ENCODE peak calls at places on chromosomes 4 and X, in seven cellular contexts. One of them, this sample, is unnamed.

GRCh38 chrX:18983711-18984380 is at the start of gene PHKA2:
- DNase-seq in EH: no peak
- DNase-seq in fibroblast of gingiva: peak
- DNase-seq in mammary epithelial cell: peak
- DNase-seq in DMS79 treated with DMSO at 0.1 percent for 48 hours: no peak
- DNase-seq in NCI-H1048: no peak
- DNase-seq in A549: peak
- DNase-seq in this sample: peak

GRCh38 chrX:138485767-138486166 is 225.8 kb downstream of the FGF13 start:
- DNase-seq in EH: no peak
- DNase-seq in fibroblast of gingiva: no peak
- DNase-seq in mammary epithelial cell: no peak
- DNase-seq in DMS79 treated with DMSO at 0.1 percent for 48 hours: no peak
- DNase-seq in NCI-H1048: no peak
- DNase-seq in A549: no peak
- DNase-seq in this sample: no peak

GRCh38 chr4:73220815-73221214 is 37.8 kb downstream of the ANKRD17 start:
- DNase-seq in EH: no peak
- DNase-seq in fibroblast of gingiva: no peak
- DNase-seq in mammary epithelial cell: no peak
- DNase-seq in DMS79 treated with DMSO at 0.1 percent for 48 hours: no peak
- DNase-seq in NCI-H1048: no peak
- DNase-seq in A549: no peak
- DNase-seq in this sample: no peak

GRCh38 chr4:139557506-139558110 is 1.6 kb upstream of the SETD7 start:
- DNase-seq in EH: no peak
- DNase-seq in fibroblast of gingiva: no peak
- DNase-seq in mammary epithelial cell: no peak
- DNase-seq in DMS79 treated with DMSO at 0.1 percent for 48 hours: peak
- DNase-seq in NCI-H1048: no peak
- DNase-seq in A549: no peak
- DNase-seq in this sample: no peak

GRCh38 chrX:129813662-129814061 is 30.0 kb downstream of the ZDHHC9 start:
- DNase-seq in EH: no peak
- DNase-seq in fibroblast of gingiva: no peak
- DNase-seq in mammary epithelial cell: no peak
- DNase-seq in DMS79 treated with DMSO at 0.1 percent for 48 hours: no peak
- DNase-seq in NCI-H1048: no peak
- DNase-seq in A549: no peak
- DNase-seq in this sample: no peak

GRCh38 chrX:68433155-68433980 is at the start of gene OPHN1:
- DNase-seq in EH: peak
- DNase-seq in fibroblast of gingiva: peak
- DNase-seq in mammary epithelial cell: peak
- DNase-seq in DMS79 treated with DMSO at 0.1 percent for 48 hours: peak
- DNase-seq in NCI-H1048: no peak
- DNase-seq in A549: peak
- DNase-seq in this sample: peak

GRCh38 chrX:63513825-63514574 is 162.9 kb upstream of the SPIN4 start:
- DNase-seq in EH: peak
- DNase-seq in fibroblast of gingiva: peak
- DNase-seq in mammary epithelial cell: peak
- DNase-seq in DMS79 treated with DMSO at 0.1 percent for 48 hours: no peak
- DNase-seq in NCI-H1048: no peak
- DNase-seq in A549: no peak
- DNase-seq in this sample: no peak

GRCh38 chr4:3807861-3808521 is 41.8 kb downstream of the ADRA2C start:
- DNase-seq in EH: no peak
- DNase-seq in fibroblast of gingiva: no peak
- DNase-seq in mammary epithelial cell: no peak
- DNase-seq in DMS79 treated with DMSO at 0.1 percent for 48 hours: peak
- DNase-seq in NCI-H1048: no peak
- DNase-seq in A549: no peak
- DNase-seq in this sample: no peak

GRCh38 chr4:139555705-139556070 is 331 bp downstream of the SETD7 start:
- DNase-seq in EH: peak
- DNase-seq in fibroblast of gingiva: no peak
- DNase-seq in mammary epithelial cell: no peak
- DNase-seq in DMS79 treated with DMSO at 0.1 percent for 48 hours: no peak
- DNase-seq in NCI-H1048: no peak
- DNase-seq in A549: no peak
- DNase-seq in this sample: peak

GRCh38 chr4:8370835-8371234 is 69.7 kb downstream of the ACOX3 start:
- DNase-seq in EH: no peak
- DNase-seq in fibroblast of gingiva: no peak
- DNase-seq in mammary epithelial cell: no peak
- DNase-seq in DMS79 treated with DMSO at 0.1 percent for 48 hours: no peak
- DNase-seq in NCI-H1048: no peak
- DNase-seq in A549: no peak
- DNase-seq in this sample: no peak

GRCh38 chr4:109411964-109412363 is 21.7 kb upstream of the SEC24B start:
- DNase-seq in EH: peak
- DNase-seq in fibroblast of gingiva: no peak
- DNase-seq in mammary epithelial cell: no peak
- DNase-seq in DMS79 treated with DMSO at 0.1 percent for 48 hours: no peak
- DNase-seq in NCI-H1048: no peak
- DNase-seq in A549: no peak
- DNase-seq in this sample: no peak

GRCh38 chrX:9447906-9448305 is 17.0 kb upstream of the TBL1X start:
- DNase-seq in EH: no peak
- DNase-seq in fibroblast of gingiva: no peak
- DNase-seq in mammary epithelial cell: no peak
- DNase-seq in DMS79 treated with DMSO at 0.1 percent for 48 hours: no peak
- DNase-seq in NCI-H1048: no peak
- DNase-seq in A549: no peak
- DNase-seq in this sample: no peak

GRCh38 chr4:8182858-8183725 is 16.0 kb upstream of the SH3TC1 start:
- DNase-seq in EH: peak
- DNase-seq in fibroblast of gingiva: peak
- DNase-seq in mammary epithelial cell: peak
- DNase-seq in DMS79 treated with DMSO at 0.1 percent for 48 hours: no peak
- DNase-seq in NCI-H1048: no peak
- DNase-seq in A549: peak
- DNase-seq in this sample: peak

GRCh38 chrX:39196192-39197102 is 395.2 kb downstream of the MID1IP1 start:
- DNase-seq in EH: peak
- DNase-seq in fibroblast of gingiva: no peak
- DNase-seq in mammary epithelial cell: peak
- DNase-seq in DMS79 treated with DMSO at 0.1 percent for 48 hours: peak
- DNase-seq in NCI-H1048: no peak
- DNase-seq in A549: no peak
- DNase-seq in this sample: no peak

GRCh38 chr4:6767341-6767724 is 15.2 kb upstream of the KIAA0232 start:
- DNase-seq in EH: no peak
- DNase-seq in fibroblast of gingiva: no peak
- DNase-seq in mammary epithelial cell: peak
- DNase-seq in DMS79 treated with DMSO at 0.1 percent for 48 hours: no peak
- DNase-seq in NCI-H1048: no peak
- DNase-seq in A549: no peak
- DNase-seq in this sample: no peak

GRCh38 chrX:102847362-102847761 is 89.7 kb upstream of the RAB40AL start:
- DNase-seq in EH: no peak
- DNase-seq in fibroblast of gingiva: no peak
- DNase-seq in mammary epithelial cell: no peak
- DNase-seq in DMS79 treated with DMSO at 0.1 percent for 48 hours: no peak
- DNase-seq in NCI-H1048: no peak
- DNase-seq in A549: no peak
- DNase-seq in this sample: no peak

GRCh38 chr4:164866817-164867490 is 10.0 kb upstream of the APELA start:
- DNase-seq in EH: no peak
- DNase-seq in fibroblast of gingiva: peak
- DNase-seq in mammary epithelial cell: no peak
- DNase-seq in DMS79 treated with DMSO at 0.1 percent for 48 hours: no peak
- DNase-seq in NCI-H1048: no peak
- DNase-seq in A549: no peak
- DNase-seq in this sample: no peak

GRCh38 chrX:98067611-98068010 is 1183.9 kb downstream of the RPA4 start:
- DNase-seq in EH: peak
- DNase-seq in fibroblast of gingiva: no peak
- DNase-seq in mammary epithelial cell: no peak
- DNase-seq in DMS79 treated with DMSO at 0.1 percent for 48 hours: no peak
- DNase-seq in NCI-H1048: no peak
- DNase-seq in A549: no peak
- DNase-seq in this sample: no peak

GRCh38 chr4:16269742-16270522 is 43.7 kb upstream of the TAPT1 start:
- DNase-seq in EH: peak
- DNase-seq in fibroblast of gingiva: peak
- DNase-seq in mammary epithelial cell: peak
- DNase-seq in DMS79 treated with DMSO at 0.1 percent for 48 hours: no peak
- DNase-seq in NCI-H1048: no peak
- DNase-seq in A549: no peak
- DNase-seq in this sample: no peak

GRCh38 chr4:41619161-41619560 is 81.2 kb downstream of the LIMCH1 start:
- DNase-seq in EH: no peak
- DNase-seq in fibroblast of gingiva: no peak
- DNase-seq in mammary epithelial cell: no peak
- DNase-seq in DMS79 treated with DMSO at 0.1 percent for 48 hours: no peak
- DNase-seq in NCI-H1048: no peak
- DNase-seq in A549: no peak
- DNase-seq in this sample: no peak

GRCh38 chrX:51461053-51462050 is 35.0 kb downstream of the NUDT11 start:
- DNase-seq in EH: peak
- DNase-seq in fibroblast of gingiva: peak
- DNase-seq in mammary epithelial cell: peak
- DNase-seq in DMS79 treated with DMSO at 0.1 percent for 48 hours: peak
- DNase-seq in NCI-H1048: no peak
- DNase-seq in A549: peak
- DNase-seq in this sample: no peak

GRCh38 chrX:39263946-39264483 is 462.8 kb downstream of the MID1IP1 start:
- DNase-seq in EH: no peak
- DNase-seq in fibroblast of gingiva: no peak
- DNase-seq in mammary epithelial cell: no peak
- DNase-seq in DMS79 treated with DMSO at 0.1 percent for 48 hours: no peak
- DNase-seq in NCI-H1048: no peak
- DNase-seq in A549: no peak
- DNase-seq in this sample: no peak

GRCh38 chr4:5753766-5754528 is 42.9 kb downstream of the EVC start:
- DNase-seq in EH: peak
- DNase-seq in fibroblast of gingiva: peak
- DNase-seq in mammary epithelial cell: peak
- DNase-seq in DMS79 treated with DMSO at 0.1 percent for 48 hours: no peak
- DNase-seq in NCI-H1048: no peak
- DNase-seq in A549: peak
- DNase-seq in this sample: no peak

GRCh38 chr4:154709550-154709949 is 34.2 kb upstream of the LRAT start:
- DNase-seq in EH: no peak
- DNase-seq in fibroblast of gingiva: peak
- DNase-seq in mammary epithelial cell: no peak
- DNase-seq in DMS79 treated with DMSO at 0.1 percent for 48 hours: no peak
- DNase-seq in NCI-H1048: no peak
- DNase-seq in A549: no peak
- DNase-seq in this sample: no peak